ENCODE peak calls at places on chromosome 16, in eight cellular contexts. H is COR-L47, B is WTC11, A is SHP77, N is OCI-LY7, X is left colon, O is NCI-H774, S is lower lobe of right lung. V is an unnamed sample.

GRCh38 chr16:20868890-20869289 is 31.3 kb downstream of the DCUN1D3 start:
- DNase-seq in O (no peak), B (no peak), N (no peak), H (no peak), A (peak; percentile 31), X (peak; percentile 84), S (peak; percentile 79), V (no peak)

GRCh38 chr16:12673466-12673865 is 130.2 kb downstream of the CPPED1 start:
- DNase-seq in H (no peak), O (no peak), X (no peak), B (no peak), A (no peak), S (no peak), N (no peak), V (no peak)

GRCh38 chr16:76653390-76654026 is 376.3 kb downstream of the CNTNAP4 start:
- DNase-seq in A (peak; percentile 79), S (no peak), X (no peak), B (no peak), N (peak; percentile 59), O (peak; percentile 24), H (peak; percentile 86), V (no peak)

GRCh38 chr16:684961-685696 is 995 bp upstream of the JMJD8 start:
- DNase-seq in N (no peak), X (peak; percentile 46), O (no peak), H (peak; percentile 96), B (no peak), S (peak; percentile 61), A (peak; percentile 86), V (no peak)

GRCh38 chr16:4693956-4694663 is 748 bp downstream of the NUDT16L1 start:
- DNase-seq in H (no peak), O (peak; percentile 4), N (peak; percentile 56), B (no peak), S (peak; percentile 67), X (peak; percentile 62), A (no peak), V (no peak)

GRCh38 chr16:86946396-86946795 is 368.0 kb downstream of the FOXL1 start:
- DNase-seq in A (no peak), X (no peak), B (peak; percentile 28), O (no peak), S (no peak), H (no peak), N (no peak), V (no peak)

GRCh38 chr16:4273858-4274291 is 1.1 kb upstream of the TFAP4 start:
- DNase-seq in N (peak; percentile 75), H (peak; percentile 47), A (peak; percentile 35), S (peak; percentile 81), B (peak; percentile 86), X (peak; percentile 64), O (peak; percentile 28), V (no peak)

GRCh38 chr16:86355538-86355937 is 154.8 kb upstream of the FOXF1 start:
- DNase-seq in H (no peak), B (no peak), N (no peak), S (no peak), A (no peak), O (no peak), X (no peak), V (no peak)

GRCh38 chr16:56603589-56603988 is 4.8 kb upstream of the MT2A start:
- DNase-seq in A (peak; percentile 61), N (peak; percentile 32), H (peak; percentile 62), S (no peak), X (peak; percentile 45), O (no peak), B (peak; percentile 56), V (peak; percentile 17)

GRCh38 chr16:67565470-67566100 is 3.3 kb downstream of the CTCF start:
- DNase-seq in S (peak; percentile 12), H (no peak), O (no peak), X (no peak), A (no peak), N (no peak), B (no peak), V (no peak)

GRCh38 chr16:78230832-78231231 is 131.4 kb downstream of the WWOX start:
- DNase-seq in H (no peak), S (no peak), B (no peak), O (no peak), N (no peak), A (no peak), X (no peak), V (no peak)

GRCh38 chr16:74073471-74073870 is 223.1 kb upstream of the PSMD7 start:
- DNase-seq in S (no peak), H (no peak), A (no peak), O (no peak), B (no peak), X (no peak), N (no peak), V (no peak)

GRCh38 chr16:87924041-87924851 is 12.1 kb downstream of the CA5A start:
- DNase-seq in N (no peak), B (no peak), A (peak; percentile 89), S (no peak), O (peak; percentile 52), H (peak; percentile 98), X (no peak), V (no peak)

GRCh38 chr16:3012828-3013420 is at the start of gene CLDN9:
- DNase-seq in N (no peak), O (no peak), X (peak; percentile 68), S (no peak), H (peak; percentile 84), B (peak; percentile 69), A (no peak), V (no peak)

GRCh38 chr16:56894331-56894917 is 29.4 kb downstream of the SLC12A3 start:
- DNase-seq in X (no peak), N (no peak), B (no peak), H (no peak), S (no peak), A (no peak), O (no peak), V (no peak)

GRCh38 chr16:83851473-83851872 is 43.7 kb downstream of the HSBP1 start:
- DNase-seq in O (no peak), N (no peak), H (no peak), X (no peak), B (no peak), S (no peak), A (no peak), V (no peak)

GRCh38 chr16:9844361-9844760 is 337.9 kb downstream of the GRIN2A start:
- DNase-seq in N (no peak), A (no peak), B (no peak), H (no peak), O (no peak), X (no peak), S (no peak), V (no peak)

V was measured in GF-D8.